ENCODE peak calls at places on chromosomes 2 and 18, in five cellular contexts. D is GM04504; H is ACHN; U is breast epithelium; P is stimulated activated CD4-positive, alpha-beta T cell treated with anti-CD3 and anti-CD28 coated beads, Interleukin-12 subunit alpha, Interleukin-12 subunit beta, amount 100 ng/mL, for 24 hours. L is an unnamed sample.

GRCh38 chr2:120066708-120067547 is 54.1 kb downstream of the EPB41L5 start:
- DNase-seq in P (no peak), D (no peak), H (no peak), U (no peak), L (no peak)

GRCh38 chr2:172073518-172073917 is 11.8 kb upstream of the DLX1 start:
- DNase-seq in P (no peak), D (no peak), U (no peak), H (no peak), L (no peak)

GRCh38 chr2:28674062-28674712 is 77.4 kb upstream of the PPP1CB start:
- DNase-seq in P (no peak), D (no peak), H (no peak), U (no peak), L (peak)

GRCh38 chr2:15939556-15939853 is 845 bp upstream of the MYCN start:
- DNase-seq in H (no peak), P (no peak), U (no peak), D (no peak), L (no peak)

GRCh38 chr2:202375006-202375610 is 1.0 kb upstream of the BMPR2 start:
- DNase-seq in D (no peak), U (peak), P (peak), H (peak), L (peak)

GRCh38 chr2:98736464-98736889 is 5.5 kb upstream of the MGAT4A start:
- DNase-seq in H (no peak), D (no peak), U (no peak), P (no peak), L (no peak)

GRCh38 chr2:98282109-98282508 is 64.1 kb upstream of the CNGA3 start:
- DNase-seq in H (no peak), P (no peak), U (no peak), D (no peak), L (no peak)

GRCh38 chr2:37390777-37391176 is 46.3 kb downstream of the QPCT start:
- DNase-seq in U (no peak), D (no peak), H (no peak), P (no peak), L (no peak)

GRCh38 chr2:216695401-216695821 is at the start of gene IGFBP5:
- DNase-seq in U (peak), D (no peak), H (no peak), P (no peak), L (peak)

GRCh38 chr2:196823750-196824149 is 14.6 kb upstream of the C2orf66 start:
- DNase-seq in D (peak), U (no peak), P (no peak), H (peak), L (peak)

GRCh38 chr18:44779893-44780292 is 99.2 kb downstream of the SETBP1 start:
- DNase-seq in U (no peak), D (no peak), H (no peak), P (no peak), L (no peak)

GRCh38 chr2:218347172-218347571 is 9.5 kb upstream of the CATIP start:
- DNase-seq in H (no peak), P (no peak), D (no peak), U (no peak), L (no peak)

GRCh38 chr18:7466190-7466589 is 100.9 kb upstream of the PTPRM start:
- DNase-seq in U (no peak), H (no peak), D (no peak), P (no peak), L (no peak)

GRCh38 chr2:110674620-110675555 is 3.0 kb downstream of the BUB1 start:
- DNase-seq in H (peak), U (no peak), D (no peak), P (no peak), L (no peak)

GRCh38 chr2:119119999-119120710 is 38.4 kb downstream of the C1QL2 start:
- DNase-seq in U (no peak), H (no peak), P (no peak), D (no peak), L (no peak)

GRCh38 chr2:1910562-1911256 is 166.4 kb upstream of the PXDN start:
- DNase-seq in D (no peak), U (no peak), P (no peak), H (no peak), L (no peak)

GRCh38 chr2:43327119-43327518 is 100.7 kb upstream of the ZFP36L2 start:
- DNase-seq in H (no peak), D (no peak), P (no peak), U (no peak), L (no peak)

GRCh38 chr18:22826726-22827125 is 106.4 kb upstream of the RBBP8 start:
- DNase-seq in D (no peak), U (no peak), H (no peak), P (no peak), L (no peak)

GRCh38 chr2:74739129-74739528 is 85.1 kb downstream of the SEMA4F start:
- DNase-seq in H (no peak), U (no peak), D (no peak), P (no peak), L (no peak)

GRCh38 chr2:128503358-128504241 is 184.9 kb upstream of the HS6ST1 start:
- DNase-seq in D (no peak), P (no peak), H (no peak), U (no peak), L (no peak)

GRCh38 chr18:7598167-7599062 is 31.3 kb downstream of the PTPRM start:
- DNase-seq in P (no peak), H (no peak), U (no peak), D (no peak), L (no peak)

GRCh38 chr2:240259201-240259923 is 118.9 kb upstream of the OTOS start:
- DNase-seq in P (no peak), D (no peak), H (no peak), U (no peak), L (no peak)

GRCh38 chr2:27408601-27409320 is 630 bp downstream of the PPM1G start:
- DNase-seq in H (peak), D (no peak), P (peak), U (no peak), L (no peak)

GRCh38 chr2:62208758-62209114 is 12.8 kb downstream of the B3GNT2 start:
- DNase-seq in P (no peak), U (no peak), D (no peak), H (no peak), L (no peak)

GRCh38 chr2:36698978-36699377 is 2.5 kb downstream of the VIT start:
- DNase-seq in P (no peak), U (no peak), H (no peak), D (no peak), L (no peak)

GRCh38 chr18:12318857-12319256 is 10.8 kb downstream of the TUBB6 start:
- DNase-seq in P (no peak), U (no peak), H (no peak), D (no peak), L (no peak)

GRCh38 chr2:60583604-60584003 is 30.1 kb upstream of the BCL11A start:
- DNase-seq in H (no peak), U (no peak), P (no peak), D (no peak), L (no peak)

GRCh38 chr18:49813071-49813320 is 337 bp downstream of the ACAA2 start:
- DNase-seq in U (no peak), D (peak), P (no peak), H (peak), L (no peak)

GRCh38 chr2:217899231-217900009 is 103.4 kb downstream of the TNS1 start:
- DNase-seq in D (peak), P (no peak), U (no peak), H (peak), L (peak)

GRCh38 chr2:236986524-236987330 is 99.0 kb upstream of the COPS8 start:
- DNase-seq in P (no peak), D (no peak), H (no peak), U (peak), L (no peak)

GRCh38 chr2:12303181-12304030 is 413.3 kb upstream of the TRIB2 start:
- DNase-seq in H (no peak), P (no peak), U (no peak), D (no peak), L (no peak)

GRCh38 chr2:236887953-236888765 is 197.5 kb upstream of the COPS8 start:
- DNase-seq in H (no peak), D (no peak), P (no peak), U (no peak), L (no peak)

GRCh38 chr2:110105608-110106467 is 9.8 kb downstream of the MALL start:
- DNase-seq in U (no peak), H (peak), P (no peak), D (no peak), L (no peak)

GRCh38 chr18:55323051-55323994 is 264.7 kb downstream of the TCF4 start:
- DNase-seq in P (no peak), H (no peak), U (no peak), D (no peak), L (no peak)